ENCODE peak calls at places on chromosomes 1 and 21, in four cellular contexts. X, S, O and D are unnamed samples.

GRCh38 chr1:157095551-157095950 is 4.1 kb downstream of the ETV3L start:
- DNase-seq in X (no peak), S (no peak), O (no peak), D (no peak)

GRCh38 chr1:177170756-177171535 is at the start of gene BRINP2:
- DNase-seq in X (no peak), S (peak), O (no peak), D (no peak)

GRCh38 chr1:20476260-20477038 is 9.6 kb downstream of the CAMK2N1 start:
- DNase-seq in X (no peak), S (peak), O (no peak), D (no peak)

GRCh38 chr1:204752688-204753040 is 67.1 kb upstream of the LRRN2 start:
- DNase-seq in X (no peak), S (no peak), O (no peak), D (no peak)

GRCh38 chr1:27301582-27302199 is 20.3 kb upstream of the TMEM222 start:
- DNase-seq in X (no peak), S (no peak), O (no peak), D (no peak)

GRCh38 chr1:23473037-23473800 is 10.8 kb downstream of the ASAP3 start:
- DNase-seq in X (no peak), S (no peak), O (no peak), D (no peak)

GRCh38 chr1:101003012-101003650 is 22.5 kb downstream of the DPH5 start:
- DNase-seq in X (no peak), S (no peak), O (no peak), D (no peak)

GRCh38 chr21:42009831-42010506 is at the start of gene ZBTB21:
- DNase-seq in X (peak), S (peak), O (peak), D (peak)

GRCh38 chr1:160083968-160084770 is 2.8 kb downstream of the KCNJ9 start:
- DNase-seq in X (peak), S (no peak), O (no peak), D (peak)

GRCh38 chr1:21251773-21252471 is 38.3 kb downstream of the ECE1 start:
- DNase-seq in X (no peak), S (no peak), O (peak), D (no peak)

GRCh38 chr1:208225954-208226937 is 17.9 kb downstream of the PLXNA2 start:
- DNase-seq in X (no peak), S (no peak), O (peak), D (no peak)

GRCh38 chr1:53577141-53578100 is 118.2 kb downstream of the DMRTB1 start:
- DNase-seq in X (no peak), S (no peak), O (no peak), D (no peak)

GRCh38 chr1:36087233-36088123 is 1.2 kb upstream of the ADPRS start:
- DNase-seq in X (no peak), S (no peak), O (no peak), D (no peak)

GRCh38 chr1:6244401-6245054 is 549 bp downstream of the HES3 start:
- DNase-seq in X (no peak), S (no peak), O (no peak), D (no peak)

GRCh38 chr1:6245869-6246496 is 2.0 kb downstream of the HES3 start:
- DNase-seq in X (peak), S (no peak), O (no peak), D (no peak)

GRCh38 chr1:6246497-6247295 is 2.7 kb downstream of the HES3 start:
- DNase-seq in X (peak), S (peak), O (peak), D (peak)

GRCh38 chr1:6243993-6244392 is at the start of gene HES3:
- DNase-seq in X (no peak), S (no peak), O (no peak), D (no peak)

GRCh38 chr1:6245086-6245868 is 1.3 kb downstream of the HES3 start:
- DNase-seq in X (peak), S (peak), O (peak), D (peak)
- TF ChIP-seq CTCF in X (peak), S (peak), O (peak), D (peak)

DNA sequence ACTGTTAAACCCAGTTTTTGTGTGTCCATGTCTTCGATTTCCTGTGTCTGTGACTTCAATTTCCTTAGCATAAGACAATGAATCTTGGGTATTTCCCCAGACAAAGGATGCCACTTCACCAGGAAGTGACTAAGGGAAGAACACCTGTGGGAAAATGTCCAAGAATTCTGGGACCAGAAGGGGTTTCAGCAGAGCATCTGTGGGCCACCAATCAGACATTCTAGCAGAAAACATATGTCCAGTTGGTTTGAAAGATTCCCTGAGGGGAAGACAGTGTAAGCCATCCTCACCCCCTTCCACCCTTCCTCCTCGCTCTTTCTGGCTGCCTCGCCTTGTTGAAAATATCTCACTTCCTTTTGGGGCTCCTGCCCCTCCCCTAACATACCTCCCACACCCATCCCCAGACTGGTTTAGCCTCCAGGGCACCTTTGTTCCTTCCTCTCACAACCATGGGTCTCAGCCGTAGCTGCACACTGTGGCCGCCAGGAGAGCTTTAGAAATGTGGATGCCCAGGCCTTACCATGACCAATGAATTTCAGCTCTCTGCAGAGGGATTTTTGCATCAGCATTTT is 25.5 kb upstream of the IFNAR1 start:
- DNase-seq in X (peak), S (no peak), O (no peak), D (peak)
- TF ChIP-seq CTCF in X (peak), S (no peak), O (no peak), D (no peak)

GRCh38 chr1:8902765-8903164 is 24.3 kb upstream of the ENO1 start:
- DNase-seq in X (no peak), S (no peak), O (no peak), D (no peak)
- TF ChIP-seq CTCF in X (no peak), S (no peak), O (no peak), D (no peak)

GRCh38 chr1:5980314-5981008 is 11.8 kb downstream of the NPHP4 start:
- DNase-seq in X (no peak), S (no peak), O (no peak), D (peak)
- TF ChIP-seq CTCF in X (no peak), S (no peak), O (no peak), D (no peak)

GRCh38 chr1:201226859-201227488 is 36.4 kb downstream of the IGFN1 start:
- DNase-seq in X (no peak), S (no peak), O (no peak), D (no peak)

GRCh38 chr1:201228011-201228983 is 37.7 kb downstream of the IGFN1 start:
- DNase-seq in X (no peak), S (no peak), O (no peak), D (no peak)

GRCh38 chr1:201229095-201229494 is 38.5 kb downstream of the IGFN1 start:
- DNase-seq in X (no peak), S (no peak), O (no peak), D (no peak)

GRCh38 chr1:201230676-201231075 is 40.1 kb downstream of the IGFN1 start:
- DNase-seq in X (no peak), S (no peak), O (no peak), D (no peak)

GRCh38 chr1:201229771-201230635 is 39.4 kb downstream of the IGFN1 start:
- DNase-seq in X (no peak), S (no peak), O (no peak), D (no peak)
- TF ChIP-seq CTCF in X (no peak), S (no peak), O (no peak), D (no peak)

DNA sequence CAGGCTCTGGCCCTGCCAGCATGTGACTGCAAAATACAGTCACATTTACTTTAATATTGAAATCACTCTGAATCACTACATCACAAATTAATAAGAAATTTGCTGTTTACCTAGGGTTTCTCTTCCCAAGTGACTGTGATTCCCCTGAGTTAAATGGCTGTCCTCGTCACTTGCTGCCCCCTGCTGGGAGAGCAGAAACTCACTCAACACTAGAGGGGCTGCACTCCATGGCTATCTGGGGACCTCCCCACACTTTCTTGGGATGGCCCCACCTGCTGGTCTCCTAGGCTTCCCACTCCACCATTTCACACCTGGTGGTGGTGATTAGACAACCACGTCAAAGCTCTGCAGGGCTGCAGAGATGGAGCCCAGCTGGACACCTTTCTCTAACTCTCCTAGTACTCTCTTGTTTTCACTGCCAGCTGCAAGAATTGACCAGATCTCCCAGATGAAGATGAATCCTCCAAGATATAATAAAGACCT is 63.4 kb downstream of the CD2 start:
- DNase-seq in X (peak), S (no peak), O (no peak), D (peak)
- TF ChIP-seq CTCF in X (peak), S (peak), O (peak), D (peak)

GRCh38 chr1:223831755-223832636 is 13.8 kb downstream of the TP53BP2 start:
- DNase-seq in X (no peak), S (no peak), O (no peak), D (peak)
- TF ChIP-seq CTCF in X (no peak), S (no peak), O (no peak), D (no peak)